ENCODE peak calls at places on chromosomes 2 and 18, in ten cellular contexts. K is activated T-cell treated with anti-CD3 and anti-CD28 coated beads for 48 hours; F is CD4-positive, CD25-positive, alpha-beta regulatory T cell; E is GM12891; S is stimulated activated naive CD4-positive, alpha-beta T cell treated with Interleukin-2 at 50 U/mL for 16 hours; R is brain microvascular endothelial cell; U is activated CD4-positive, alpha-beta T cell treated with anti-CD3 and anti-CD28 coated beads for 4 hours; B is choroid plexus epithelial cell; G is tibial artery; J is right lobe of liver. M is an unnamed sample.
A peak's percentile ranks its signal among the peaks of the same experiment; 100 is the strongest.

GRCh38 chr2:187586091-187586632 is 31.9 kb upstream of the TFPI start:
- DNase-seq in U (no peak), F (no peak), R (peak; percentile 34), G (no peak), S (no peak), B (peak; percentile 91), K (no peak), E (no peak), J (no peak), M (no peak)

GRCh38 chr18:8960740-8961657 is 141.5 kb upstream of the NDUFV2 start:
- DNase-seq in F (no peak), R (peak; percentile 84), S (no peak), J (peak; percentile 60), B (peak; percentile 90), U (no peak), E (no peak), G (no peak), K (no peak), M (no peak)

GRCh38 chr18:58808349-58808748 is 56.3 kb upstream of the ZNF532 start:
- DNase-seq in J (no peak), E (no peak), K (no peak), R (no peak), G (no peak), S (no peak), B (no peak), F (no peak), U (no peak), M (no peak)

GRCh38 chr2:204026294-204026693 is 89.7 kb downstream of the ICOS start:
- DNase-seq in E (no peak), S (no peak), J (no peak), G (no peak), F (no peak), K (no peak), U (no peak), R (no peak), B (no peak), M (no peak)

GRCh38 chr2:120798569-120799215 is 63.0 kb downstream of the GLI2 start:
- DNase-seq in U (no peak), B (no peak), R (no peak), K (no peak), G (no peak), J (no peak), F (no peak), S (no peak), E (no peak), M (no peak)

GRCh38 chr18:45997689-45998088 is 30.6 kb upstream of the EPG5 start:
- DNase-seq in E (peak; percentile 35), F (no peak), J (no peak), K (peak; percentile 29), R (no peak), G (no peak), B (no peak), S (no peak), U (peak; percentile 17), M (peak; percentile 50)

GRCh38 chr2:219001577-219002394 is 8.6 kb upstream of the CRYBA2 start:
- DNase-seq in J (peak; percentile 97), U (peak; percentile 70), K (no peak), B (no peak), G (no peak), E (no peak), S (peak; percentile 22), F (no peak), R (no peak), M (peak; percentile 70)

GRCh38 chr2:32009479-32010256 is 1.1 kb downstream of the MEMO1 start:
- DNase-seq in U (peak; percentile 29), G (peak; percentile 73), S (peak; percentile 18), K (peak; percentile 29), R (peak; percentile 7), E (no peak), B (peak; percentile 38), F (peak; percentile 27), J (peak; percentile 62), M (peak; percentile 50)

GRCh38 chr2:1557467-1557820 is 144.2 kb downstream of the TPO start:
- DNase-seq in B (no peak), K (no peak), R (no peak), F (no peak), E (no peak), G (no peak), S (no peak), U (no peak), J (no peak), M (no peak)

GRCh38 chr2:62933398-62933917 is 117.2 kb upstream of the OTX1 start:
- DNase-seq in E (no peak), J (no peak), B (no peak), K (no peak), R (no peak), F (no peak), G (no peak), S (no peak), U (no peak), M (no peak)

GRCh38 chr2:172246649-172247048 is 143.9 kb upstream of the DLX2 start:
- DNase-seq in R (no peak), F (no peak), U (no peak), B (peak; percentile 36), G (no peak), J (no peak), S (no peak), K (no peak), E (no peak), M (no peak)

GRCh38 chr18:35282353-35282752 is 7.7 kb downstream of the ZSCAN30 start:
- DNase-seq in K (no peak), R (peak; percentile 80), E (no peak), B (peak; percentile 81), G (no peak), U (no peak), J (no peak), F (no peak), S (no peak), M (no peak)

GRCh38 chr2:127796389-127796788 is 14.6 kb downstream of the WDR33 start:
- DNase-seq in F (no peak), E (no peak), U (no peak), R (no peak), K (no peak), S (no peak), J (no peak), G (no peak), B (no peak), M (no peak)

GRCh38 chr2:165011199-165011598 is 55.9 kb upstream of the SLC38A11 start:
- DNase-seq in B (no peak), F (no peak), R (no peak), K (no peak), J (no peak), E (no peak), G (no peak), U (no peak), S (no peak), M (no peak)